ENCODE peak calls at places on chromosomes 5 and 9, in ten cellular contexts. D is nephron progenitor cell, Z is BJ, M is epithelial cell of esophagus, B is foreskin keratinocyte, Y is AG10803, A is cardiac fibroblast, C is WTC11, N is right atrium auricular region, Q is Calu3. O is an unnamed sample.

GRCh38 chr5:180670586-180671359 is 21.4 kb upstream of the FLT4 start:
- DNase-seq in D (peak), Z (no peak), M (peak), B (peak), Y (peak), A (peak), C (peak), N (no peak), Q (peak), O (no peak)

GRCh38 chr9:132201780-132202703 is 40.2 kb downstream of the NTNG2 start:
- DNase-seq in D (peak), Z (no peak), M (no peak), B (no peak), Y (no peak), A (no peak), C (no peak), N (no peak), Q (no peak), O (no peak)

GRCh38 chr9:124576751-124577150 is 69.6 kb upstream of the NR5A1 start:
- DNase-seq in D (no peak), Z (no peak), M (no peak), B (no peak), Y (no peak), A (no peak), C (no peak), N (no peak), Q (no peak), O (no peak)

GRCh38 chr9:86675805-86676204 is 271.5 kb downstream of the GAS1 start:
- DNase-seq in D (no peak), Z (no peak), M (no peak), B (no peak), Y (no peak), A (no peak), C (no peak), N (no peak), Q (no peak), O (no peak)

GRCh38 chr9:118533101-118533500 is 828.9 kb downstream of the TLR4 start:
- DNase-seq in D (no peak), Z (no peak), M (peak), B (peak), Y (peak), A (no peak), C (no peak), N (no peak), Q (no peak), O (no peak)

GRCh38 chr5:103354446-103354845 is 95.9 kb downstream of the MACIR start:
- DNase-seq in D (no peak), Z (no peak), M (no peak), B (no peak), Y (no peak), A (no peak), C (no peak), N (no peak), Q (no peak), O (no peak)

GRCh38 chr9:111740739-111741138 is 54.0 kb downstream of the SHOC1 start:
- DNase-seq in D (no peak), Z (no peak), M (no peak), B (no peak), Y (no peak), A (no peak), C (peak), N (no peak), Q (no peak), O (no peak)

GRCh38 chr9:136763649-136764035 is 676 bp downstream of the LCN15 start:
- DNase-seq in D (no peak), Z (no peak), M (no peak), B (no peak), Y (no peak), A (no peak), C (no peak), N (no peak), Q (no peak), O (no peak)

GRCh38 chr5:74212336-74212735 is 428.2 kb downstream of the ENC1 start:
- DNase-seq in D (peak), Z (no peak), M (peak), B (no peak), Y (no peak), A (peak), C (peak), N (no peak), Q (peak), O (no peak)

GRCh38 chr9:72703574-72703973 is 182.2 kb downstream of the TMC1 start:
- DNase-seq in D (no peak), Z (no peak), M (no peak), B (no peak), Y (peak), A (no peak), C (no peak), N (no peak), Q (no peak), O (no peak)

GRCh38 chr5:170640731-170641588 is 137.1 kb downstream of the KCNIP1 start:
- DNase-seq in D (no peak), Z (no peak), M (no peak), B (no peak), Y (no peak), A (no peak), C (no peak), N (no peak), Q (no peak), O (no peak)

DNA sequence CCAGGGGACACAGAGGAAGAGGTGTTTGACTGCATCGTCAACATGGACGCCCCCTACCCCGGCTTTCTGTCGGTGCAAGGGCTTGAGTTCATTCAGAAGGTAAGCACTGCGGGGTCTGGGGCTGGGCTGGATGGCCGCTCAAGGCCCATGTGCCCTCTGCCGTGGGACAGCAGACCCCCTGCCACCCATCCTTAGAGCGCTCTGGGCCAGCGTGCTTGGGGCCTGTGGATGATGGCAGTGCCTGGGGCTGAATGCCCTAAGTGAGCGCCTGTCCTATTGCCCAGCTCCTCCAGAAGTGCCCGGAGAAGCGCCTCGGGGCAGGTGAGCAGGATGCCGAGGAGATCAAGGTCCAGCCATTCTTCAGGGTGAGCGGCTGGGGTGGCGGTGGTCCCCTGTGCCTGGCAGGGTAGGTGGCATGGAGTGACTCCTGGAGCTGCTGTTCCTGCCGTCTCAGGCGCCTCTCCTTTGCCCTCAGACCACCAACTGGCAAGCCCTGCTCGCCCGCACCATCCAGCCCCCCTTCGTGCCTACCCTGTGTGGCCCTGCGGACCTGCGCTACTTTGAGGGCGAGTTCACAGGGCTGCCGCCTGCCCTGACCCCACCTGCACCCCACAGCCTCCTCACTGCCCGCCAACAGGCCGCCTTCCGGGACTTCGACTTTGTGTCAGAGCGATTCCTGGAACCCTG is 3.9 kb downstream of the ZDHHC12 start:
- DNase-seq in D (no peak), Z (no peak), M (no peak), B (no peak), Y (no peak), A (no peak), C (peak), N (no peak), Q (no peak), O (no peak)
- TF ChIP-seq CTCF in D (no peak), Z (no peak), M (no peak), B (no peak), Y (no peak), A (no peak), C (no peak), N (no peak), Q (no peak), O (no peak)

DNA sequence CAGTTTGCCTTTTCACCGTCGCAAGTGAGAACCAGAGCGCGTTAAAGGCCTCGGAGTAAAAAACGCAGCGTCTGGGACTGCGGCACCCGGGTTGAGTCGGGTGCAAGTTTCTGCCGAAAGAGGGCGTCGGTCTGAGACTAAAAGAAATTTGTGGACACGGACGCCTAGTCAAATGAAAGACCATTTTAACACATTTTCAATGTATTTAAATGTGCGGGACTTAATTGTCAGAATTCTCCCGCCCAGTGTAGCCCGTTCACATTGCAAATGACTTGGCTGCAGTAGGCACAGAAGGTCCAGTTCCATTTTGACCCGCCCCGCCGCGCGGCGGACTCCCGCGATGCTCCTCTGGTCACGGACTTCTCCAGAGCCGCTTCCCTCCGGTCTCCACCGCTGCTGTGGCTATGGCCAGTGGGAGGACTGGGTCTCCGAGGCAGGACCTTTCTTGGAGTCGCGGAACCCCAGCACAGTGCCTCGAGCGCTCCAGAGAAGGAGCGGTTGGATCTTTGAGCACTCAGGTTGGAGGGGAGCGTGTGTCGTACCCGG is 1.3 kb upstream of the NPR3 start:
- DNase-seq in D (peak), Z (no peak), M (peak), B (no peak), Y (peak), A (peak), C (peak), N (peak), Q (peak), O (peak)
- TF ChIP-seq CTCF in D (peak), Z (peak), M (peak), B (peak), Y (peak), A (peak), C (peak), N (peak), Q (peak), O (peak)

GRCh38 chr5:138033275-138033808 is 463 bp upstream of the FAM13B start:
- DNase-seq in D (no peak), Z (no peak), M (no peak), B (no peak), Y (no peak), A (no peak), C (no peak), N (no peak), Q (no peak), O (no peak)

GRCh38 chr5:138033916-138034315 is 1.0 kb upstream of the FAM13B start:
- DNase-seq in D (no peak), Z (peak), M (peak), B (no peak), Y (peak), A (no peak), C (no peak), N (no peak), Q (no peak), O (no peak)

GRCh38 chr5:138029944-138030343 is 2.9 kb downstream of the FAM13B start:
- DNase-seq in D (no peak), Z (no peak), M (no peak), B (no peak), Y (no peak), A (no peak), C (no peak), N (no peak), Q (no peak), O (no peak)

GRCh38 chr5:138032572-138033274 is at the start of gene FAM13B:
- DNase-seq in D (peak), Z (no peak), M (peak), B (peak), Y (peak), A (peak), C (peak), N (peak), Q (peak), O (peak)

GRCh38 chr5:138032028-138032571 is 779 bp downstream of the FAM13B start:
- DNase-seq in D (no peak), Z (no peak), M (peak), B (no peak), Y (peak), A (peak), C (peak), N (peak), Q (no peak), O (no peak)
- TF ChIP-seq CTCF in D (no peak), Z (no peak), M (no peak), B (no peak), Y (no peak), A (no peak), C (no peak), N (no peak), Q (no peak), O (no peak)

DNA sequence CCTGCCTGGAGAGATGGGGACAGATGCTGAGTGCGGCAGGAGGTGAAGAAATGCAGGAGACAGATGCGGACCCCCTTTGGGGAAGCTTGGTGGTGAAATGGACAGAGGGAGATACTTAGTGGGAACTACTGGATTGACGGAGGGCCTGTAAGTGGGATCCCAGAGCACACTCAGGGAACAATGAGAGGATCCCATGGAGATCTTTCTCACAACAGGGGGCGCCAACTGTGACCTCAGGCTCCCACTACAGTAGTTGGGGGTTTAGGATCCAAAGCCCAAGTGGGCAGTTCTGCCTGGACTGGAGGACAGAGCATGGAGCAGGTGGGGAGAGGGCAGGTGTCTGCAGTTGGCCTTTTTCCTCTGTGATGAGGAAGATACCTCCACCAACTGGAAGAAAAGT is 3.4 kb downstream of the DPM2 start:
- DNase-seq in D (no peak), Z (no peak), M (no peak), B (no peak), Y (no peak), A (no peak), C (no peak), N (no peak), Q (no peak), O (no peak)
- TF ChIP-seq CTCF in D (no peak), Z (no peak), M (no peak), B (no peak), Y (no peak), A (no peak), C (no peak), N (no peak), Q (no peak), O (no peak)

GRCh38 chr5:120532835-120533234 is 68.7 kb downstream of the PRR16 start:
- DNase-seq in D (peak), Z (no peak), M (no peak), B (no peak), Y (no peak), A (no peak), C (peak), N (no peak), Q (peak), O (no peak)
- TF ChIP-seq CTCF in D (peak), Z (no peak), M (peak), B (peak), Y (peak), A (peak), C (peak), N (no peak), Q (no peak), O (peak)

DNA sequence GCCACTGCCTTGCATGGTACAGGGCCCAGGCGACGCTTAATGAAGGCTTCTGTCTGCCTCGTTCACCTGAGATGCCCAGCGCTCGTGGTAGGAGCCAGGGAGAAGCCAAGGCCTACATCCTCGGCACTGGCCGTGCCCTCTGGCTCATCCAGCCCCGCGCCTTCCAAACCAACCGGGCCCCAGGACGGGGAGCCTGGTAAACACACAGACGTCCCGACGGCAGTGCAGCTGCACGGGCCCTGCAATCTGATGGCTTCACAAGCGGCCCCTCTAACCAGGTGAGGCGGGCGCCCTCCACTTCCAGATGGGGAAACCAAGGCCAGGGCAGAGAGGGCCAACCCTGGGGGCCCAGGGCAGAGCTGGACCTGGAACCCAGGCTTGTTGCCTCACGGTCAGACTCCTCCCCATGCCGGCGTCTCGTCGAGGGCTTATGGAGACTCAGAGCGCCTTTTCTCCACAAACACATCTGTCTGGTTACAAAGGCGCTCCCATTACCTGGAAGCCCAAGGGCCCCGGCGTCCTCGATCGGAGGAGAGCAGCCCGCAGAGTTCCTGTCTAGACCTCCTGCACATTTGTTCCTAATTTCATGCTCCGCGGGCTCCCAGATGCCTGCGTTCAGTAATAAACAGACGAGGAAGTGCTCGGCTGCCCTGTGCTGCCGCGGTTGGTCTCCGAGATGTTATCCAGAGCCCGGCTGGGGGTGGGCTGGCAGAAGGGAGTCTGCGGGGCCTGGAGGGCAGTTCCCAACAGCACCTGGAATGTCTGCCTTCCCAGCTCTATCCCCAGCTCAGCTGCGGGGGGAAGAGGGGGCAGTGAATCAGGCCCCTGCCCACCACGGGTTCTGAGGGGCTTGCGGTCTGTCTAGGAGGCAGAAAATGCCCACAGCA is 23.5 kb downstream of the FAM163B start:
- DNase-seq in D (no peak), Z (no peak), M (no peak), B (no peak), Y (peak), A (no peak), C (no peak), N (no peak), Q (no peak), O (no peak)
- TF ChIP-seq CTCF in D (no peak), Z (no peak), M (no peak), B (no peak), Y (no peak), A (no peak), C (no peak), N (no peak), Q (no peak), O (no peak)

O was measured in type B pancreatic cell.